ENCODE peak calls at places on chromosome 11, in seven cellular contexts. V, X, P, R, G, O and S are unnamed samples.

GRCh38 chr11:69200331-69201047 is 44.8 kb downstream of the SMIM38 start:
- DNase-seq in O (no peak), G (no peak), V (no peak), R (no peak), P (no peak), X (no peak), S (no peak)

GRCh38 chr11:66279092-66279797 is 1.3 kb downstream of the CNIH2 start:
- DNase-seq in O (no peak), V (no peak), R (no peak), G (no peak), P (no peak), X (no peak), S (no peak)

GRCh38 chr11:95703059-95703458 is 86.5 kb downstream of the FAM76B start:
- DNase-seq in V (no peak), X (no peak), G (no peak), O (no peak), R (no peak), P (no peak), S (no peak)

GRCh38 chr11:61041755-61042518 is 60.4 kb upstream of the CD5 start:
- DNase-seq in P (peak), G (no peak), X (no peak), O (peak), V (no peak), R (no peak), S (peak)

GRCh38 chr11:86938900-86939880 is 16.0 kb downstream of the FZD4 start:
- DNase-seq in X (peak), P (peak), G (no peak), O (peak), R (no peak), V (no peak), S (peak)

GRCh38 chr11:121536116-121536515 is 83.3 kb upstream of the SORL1-AS1 start:
- DNase-seq in O (no peak), R (no peak), V (no peak), G (no peak), X (no peak), P (no peak), S (no peak)

GRCh38 chr11:80899381-80899780 is 1458.6 kb upstream of the TENM4 start:
- DNase-seq in G (no peak), O (no peak), R (no peak), X (no peak), P (no peak), V (no peak), S (peak)

GRCh38 chr11:103624708-103625623 is 411.5 kb upstream of the DDI1 start:
- DNase-seq in G (no peak), O (peak), R (no peak), V (peak), X (peak), P (no peak), S (peak)

GRCh38 chr11:117408356-117408755 is 80.7 kb downstream of the CEP164 start:
- DNase-seq in X (no peak), O (no peak), R (no peak), V (no peak), P (no peak), G (no peak), S (no peak)

GRCh38 chr11:35116762-35117588 is 22.0 kb upstream of the CD44 start:
- DNase-seq in X (peak), G (no peak), V (no peak), O (no peak), P (peak), R (no peak), S (peak)

GRCh38 chr11:34044664-34045485 is 6.7 kb upstream of the CAPRIN1 start:
- DNase-seq in O (peak), X (peak), G (no peak), R (peak), P (peak), V (no peak), S (peak)

GRCh38 chr11:112584674-112585073 is 324.0 kb upstream of the PLET1 start:
- DNase-seq in G (no peak), P (peak), X (no peak), O (no peak), V (no peak), R (no peak), S (no peak)

GRCh38 chr11:125162743-125163142 is 1.8 kb upstream of the PKNOX2 start:
- DNase-seq in P (no peak), V (no peak), X (no peak), R (no peak), O (no peak), G (no peak), S (no peak)

GRCh38 chr11:62687508-62688396 is 1.6 kb downstream of the LRRN4CL start:
- DNase-seq in V (no peak), G (no peak), O (no peak), X (no peak), P (no peak), R (no peak), S (no peak)

GRCh38 chr11:63212742-63213141 is 30.7 kb downstream of the SLC22A25 start:
- DNase-seq in X (no peak), O (peak), V (no peak), R (no peak), P (peak), G (no peak), S (peak)

GRCh38 chr11:9922806-9923205 is 258.9 kb downstream of the SWAP70 start:
- DNase-seq in P (no peak), R (no peak), X (no peak), G (no peak), O (no peak), V (no peak), S (no peak)

GRCh38 chr11:115645631-115646271 is 141.5 kb upstream of the CADM1 start:
- DNase-seq in G (peak), X (no peak), V (no peak), R (no peak), P (peak), O (no peak), S (no peak)

GRCh38 chr11:723120-723883 is 17.3 kb downstream of the EPS8L2 start:
- DNase-seq in O (peak), V (no peak), P (peak), X (peak), G (peak), R (peak), S (peak)

GRCh38 chr11:92222701-92223100 is 1.9 kb upstream of the FAT3 start:
- DNase-seq in R (no peak), G (no peak), X (no peak), V (no peak), O (no peak), P (no peak), S (no peak)

GRCh38 chr11:1422481-1422880 is 32.7 kb downstream of the BRSK2 start:
- DNase-seq in X (no peak), O (no peak), R (no peak), V (no peak), P (peak), G (no peak), S (no peak)

GRCh38 chr11:33987975-33988580 is 63.5 kb upstream of the CAPRIN1 start:
- DNase-seq in P (peak), V (no peak), G (peak), O (peak), X (peak), R (peak), S (peak)

GRCh38 chr11:120182790-120183491 is 27.9 kb upstream of the OAF start:
- DNase-seq in O (no peak), X (no peak), R (no peak), G (peak), P (peak), V (no peak), S (peak)

GRCh38 chr11:95365346-95365745 is 134.3 kb upstream of the SESN3 start:
- DNase-seq in V (no peak), O (no peak), P (no peak), X (no peak), R (no peak), G (no peak), S (no peak)

GRCh38 chr11:94968334-94968958 is 4.9 kb downstream of the CWC15 start:
- DNase-seq in P (peak), X (peak), O (peak), G (no peak), R (no peak), V (no peak), S (peak)

GRCh38 chr11:3202759-3203158 is 15.9 kb downstream of the MRGPRG start:
- DNase-seq in X (no peak), P (no peak), O (no peak), G (no peak), R (no peak), V (no peak), S (no peak)

GRCh38 chr11:93054279-93054678 is 84.8 kb downstream of the MTNR1B start:
- DNase-seq in P (no peak), G (no peak), X (peak), V (no peak), O (peak), R (no peak), S (no peak)

GRCh38 chr11:67648140-67648795 is 2.3 kb downstream of the ACY3 start:
- DNase-seq in V (no peak), O (no peak), X (no peak), P (peak), R (no peak), G (no peak), S (no peak)
- TF ChIP-seq CTCF in V (peak), O (peak), X (no peak), P (no peak), R (no peak), G (no peak), S (no peak)

GRCh38 chr11:46930089-46930488 is 6.5 kb upstream of the CSTPP1 start:
- DNase-seq in O (peak), X (peak), G (no peak), R (no peak), V (peak), P (peak), S (peak)
- H3K4me3 ChIP-seq in O (no peak), X (no peak), G (no peak), R (no peak), V (no peak), P (no peak), S (no peak)

GRCh38 chr11:110362916-110363574 is 66.6 kb upstream of the RDX start:
- DNase-seq in G (peak), R (no peak), O (no peak), X (no peak), P (peak), V (no peak), S (no peak)

GRCh38 chr11:110366234-110366633 is 63.5 kb upstream of the FDX1 start:
- DNase-seq in X (peak), V (no peak), P (peak), G (no peak), O (peak), R (peak), S (no peak)

GRCh38 chr11:110373061-110373702 is 56.6 kb upstream of the FDX1 start:
- DNase-seq in V (peak), O (peak), R (no peak), X (peak), P (peak), G (no peak), S (peak)

GRCh38 chr11:110367571-110367970 is 62.2 kb upstream of the FDX1 start:
- DNase-seq in R (no peak), P (no peak), X (no peak), V (no peak), G (no peak), O (no peak), S (peak)
- TF ChIP-seq CTCF in R (no peak), P (peak), X (peak), V (no peak), G (peak), O (no peak), S (no peak)

DNA sequence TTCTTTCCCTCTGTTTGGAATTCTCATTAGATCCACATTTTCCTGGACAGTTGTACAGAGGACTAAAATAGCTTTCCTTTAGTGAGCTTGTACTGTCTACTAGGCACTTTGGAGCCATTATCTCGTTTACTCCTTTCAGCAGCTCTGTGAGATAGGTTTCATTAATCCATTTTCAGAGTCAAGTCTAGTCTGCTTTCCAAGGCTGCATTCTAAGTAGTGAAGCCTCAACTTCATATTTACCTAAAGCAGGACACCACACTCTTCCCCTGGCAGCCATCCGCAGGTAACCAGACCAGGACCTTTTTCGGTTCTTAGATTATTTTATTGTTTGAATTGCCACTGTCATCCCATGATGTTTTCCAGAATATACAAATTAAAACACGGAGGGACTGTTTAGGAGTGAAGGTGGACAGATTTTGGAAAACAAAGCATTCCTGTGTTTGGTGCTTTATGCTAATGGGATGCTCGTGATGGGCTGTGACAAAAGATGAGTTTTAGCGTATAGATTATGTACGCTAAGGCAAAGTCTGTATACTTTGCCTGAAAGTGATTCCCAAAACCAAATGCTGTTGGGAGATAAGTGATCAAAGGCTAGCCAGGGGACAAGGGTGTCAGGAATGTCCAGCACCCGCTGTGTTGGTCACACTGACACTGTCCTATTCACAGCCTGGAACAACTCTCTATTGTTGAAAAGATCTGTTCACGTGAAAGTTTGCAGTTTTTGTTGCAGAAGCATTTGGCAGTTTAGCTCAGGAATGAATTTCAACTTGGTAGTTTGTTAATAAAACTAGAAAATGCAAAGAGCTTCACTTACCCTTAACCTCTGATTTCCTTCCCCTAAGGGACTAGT is 1.3 kb downstream of the JAM3 start:
- DNase-seq in G (peak), P (no peak), O (no peak), R (no peak), V (no peak), X (no peak), S (no peak)
- H3K4me3 ChIP-seq in G (peak), P (peak), O (peak), R (peak), V (no peak), X (peak), S (peak)

DNA sequence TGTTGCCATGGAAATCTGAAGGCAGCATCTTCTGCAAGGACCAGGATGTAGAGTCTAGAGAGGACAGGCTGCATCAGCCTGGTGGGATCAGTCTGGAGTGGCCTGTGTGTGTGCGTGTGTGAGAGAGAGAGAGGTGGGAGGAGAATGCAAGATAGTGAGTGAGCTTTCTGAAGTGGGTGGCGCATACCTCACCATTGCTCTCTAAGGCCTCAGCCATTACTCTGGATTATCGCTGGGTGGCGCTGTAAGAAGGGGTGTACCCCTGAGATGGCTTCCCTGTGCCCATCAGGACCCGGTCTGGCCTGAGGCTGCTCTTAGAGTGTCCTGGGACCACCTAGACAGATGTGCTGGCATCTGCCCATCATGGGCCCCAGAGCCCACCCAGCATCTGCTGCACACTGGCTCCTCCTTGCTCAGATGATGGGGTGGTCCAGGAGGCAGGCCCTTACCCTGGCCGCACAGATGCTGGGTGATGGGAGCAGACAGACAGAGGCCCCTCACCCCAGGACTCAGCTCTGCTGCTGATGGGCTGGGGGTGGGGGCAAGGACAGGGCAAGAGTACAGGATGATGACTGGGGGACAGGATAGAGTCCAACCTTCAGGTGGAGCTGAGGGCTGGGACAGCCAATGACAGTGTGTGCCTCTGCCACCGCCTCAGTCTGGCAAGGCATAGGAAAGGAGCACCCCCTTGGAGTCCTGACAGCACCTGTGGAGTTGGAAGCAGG is 25.7 kb upstream of the TUB start:
- DNase-seq in O (no peak), R (no peak), X (no peak), V (no peak), P (no peak), G (no peak), S (no peak)
- TF ChIP-seq CTCF in O (no peak), R (no peak), X (peak), V (peak), P (peak), G (peak), S (no peak)

DNA sequence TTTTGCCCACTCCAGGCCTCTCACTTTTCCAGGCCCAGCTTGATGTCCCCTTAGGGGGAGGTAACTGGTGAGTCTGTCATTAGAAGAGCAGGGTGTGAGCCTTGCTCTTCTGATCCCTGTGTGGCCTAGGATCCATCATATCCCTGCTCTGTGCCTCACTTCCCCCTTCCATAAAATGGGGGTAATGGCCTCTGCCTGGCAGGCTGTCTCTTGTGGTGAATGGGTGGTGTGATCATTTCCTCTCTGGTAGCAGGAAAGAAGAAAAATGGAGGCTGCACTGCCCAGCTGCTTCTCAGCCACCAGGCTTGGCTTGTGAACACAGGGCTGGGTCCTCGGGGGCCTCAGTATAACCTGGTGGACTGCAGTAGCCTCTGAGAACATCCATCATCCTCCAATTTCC is 5.6 kb downstream of the ARHGEF17 start:
- DNase-seq in X (no peak), O (no peak), R (no peak), P (no peak), V (no peak), G (no peak), S (no peak)
- H3K4me3 ChIP-seq in X (peak), O (peak), R (peak), P (no peak), V (peak), G (no peak), S (peak)

DNA sequence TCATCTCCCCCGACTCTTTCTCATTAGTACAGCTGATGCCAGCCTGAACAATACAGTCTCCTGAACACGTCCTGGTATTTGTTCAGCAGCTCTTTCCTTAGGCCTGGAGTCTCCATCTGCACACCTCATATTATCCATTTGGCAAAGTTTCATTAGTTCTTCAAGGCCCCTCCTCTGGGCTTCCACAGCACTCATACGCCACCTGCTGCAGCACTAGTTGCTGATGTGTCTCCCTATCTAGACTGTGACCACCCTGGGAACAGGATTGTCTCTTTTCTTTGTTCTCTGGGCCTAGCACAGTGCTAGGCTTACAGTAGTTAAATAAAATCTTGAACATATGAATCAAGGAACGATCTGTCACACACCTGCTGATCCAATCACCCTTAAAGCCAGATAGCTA is 17.2 kb downstream of the DCHS1 start:
- DNase-seq in G (no peak), O (no peak), R (no peak), X (no peak), P (no peak), V (no peak), S (peak)
- TF ChIP-seq CTCF in G (no peak), O (no peak), R (no peak), X (no peak), P (no peak), V (no peak), S (no peak)

GRCh38 chr11:17014774-17015638 is 792 bp upstream of the PLEKHA7 start:
- DNase-seq in O (peak), P (peak), V (no peak), G (no peak), R (no peak), X (no peak), S (peak)
- H3K4me3 ChIP-seq in O (peak), P (peak), V (peak), G (peak), R (peak), X (no peak), S (no peak)

GRCh38 chr11:19800714-19801519 is 88.3 kb downstream of the NAV2 start:
- DNase-seq in P (no peak), V (no peak), R (no peak), O (no peak), G (no peak), X (no peak), S (peak)
- TF ChIP-seq CTCF in P (no peak), V (peak), R (no peak), O (no peak), G (peak), X (no peak), S (peak)